ENCODE peak calls at places on chromosomes 12 and 14, in seven cellular contexts. X is AG09309, H is AG04450, L is aorta, F is ovary, Y is foreskin fibroblast, S is mesendoderm. K is an unnamed sample.

GRCh38 chr12:99686142-99686541 is 38.6 kb downstream of the GARIN6 start:
- DNase-seq in L (no peak), H (no peak), X (no peak), Y (no peak), S (no peak), F (no peak), K (no peak)

GRCh38 chr14:21300892-21301291 is 21.0 kb downstream of the RPGRIP1 start:
- DNase-seq in Y (no peak), S (peak), F (no peak), X (no peak), L (no peak), H (no peak), K (peak)

GRCh38 chr14:60301685-60302084 is 52.7 kb downstream of the PPM1A start:
- DNase-seq in F (no peak), S (peak), X (no peak), L (no peak), H (no peak), Y (no peak), K (no peak)

GRCh38 chr14:50345891-50346422 is 33.8 kb downstream of the DMAC2L start:
- DNase-seq in S (no peak), L (no peak), X (no peak), H (no peak), Y (no peak), F (no peak), K (no peak)

GRCh38 chr14:51848120-51848519 is 12.3 kb upstream of the GNG2 start:
- DNase-seq in X (no peak), F (no peak), Y (no peak), H (no peak), L (no peak), S (no peak), K (no peak)

GRCh38 chr14:90383731-90384542 is 12.9 kb upstream of the CALM1 start:
- DNase-seq in L (peak), S (peak), H (no peak), X (no peak), F (peak), Y (peak), K (peak)

GRCh38 chr12:65742481-65742971 is 81.8 kb upstream of the HMGA2 start:
- DNase-seq in H (no peak), Y (peak), S (peak), F (peak), X (no peak), L (no peak), K (no peak)

GRCh38 chr12:25701290-25701689 is 148.2 kb upstream of the LMNTD1 start:
- DNase-seq in F (no peak), X (no peak), L (no peak), H (no peak), S (no peak), Y (peak), K (no peak)

GRCh38 chr12:11794311-11794710 is 144.8 kb downstream of the ETV6 start:
- DNase-seq in S (no peak), Y (no peak), F (no peak), H (no peak), L (no peak), X (no peak), K (no peak)

GRCh38 chr14:42806909-42807315 is 1200.2 kb downstream of the LRFN5 start:
- DNase-seq in Y (peak), L (no peak), S (no peak), X (no peak), H (peak), F (no peak), K (no peak)

GRCh38 chr12:15088115-15088514 is 115.3 kb downstream of the PDE6H start:
- DNase-seq in F (no peak), L (no peak), X (no peak), Y (no peak), S (no peak), H (no peak), K (no peak)

GRCh38 chr12:117309276-117309885 is 52.0 kb downstream of the NOS1 start:
- DNase-seq in H (no peak), X (no peak), F (no peak), S (peak), L (no peak), Y (no peak), K (no peak)

GRCh38 chr12:24226745-24227350 is 277.4 kb upstream of the SOX5 start:
- DNase-seq in F (no peak), Y (peak), H (peak), L (peak), X (no peak), S (peak), K (no peak)

GRCh38 chr14:83533734-83534133 is 1996.2 kb upstream of the FLRT2 start:
- DNase-seq in S (peak), F (no peak), H (no peak), Y (no peak), X (no peak), L (no peak), K (no peak)

GRCh38 chr14:59297070-59297766 is 108.8 kb downstream of the DAAM1 start:
- DNase-seq in X (no peak), Y (no peak), L (no peak), F (no peak), S (no peak), H (no peak), K (no peak)

GRCh38 chr14:52080817-52081755 is 12.2 kb upstream of the NID2 start:
- DNase-seq in L (no peak), S (peak), Y (peak), H (peak), X (peak), F (no peak), K (no peak)

GRCh38 chr12:63150255-63151060 is 543 bp downstream of the AVPR1A start:
- DNase-seq in Y (no peak), F (peak), X (no peak), S (peak), L (peak), H (no peak), K (peak)

GRCh38 chr12:42336286-42336685 is 10.3 kb downstream of the PPHLN1 start:
- DNase-seq in L (no peak), H (no peak), X (no peak), S (no peak), F (no peak), Y (no peak), K (no peak)

GRCh38 chr12:30700216-30700900 is 4.7 kb upstream of the IPO8 start:
- DNase-seq in S (no peak), Y (no peak), X (no peak), L (no peak), H (no peak), F (no peak), K (no peak)

GRCh38 chr12:84131076-84131475 is 781.5 kb downstream of the SLC6A15 start:
- DNase-seq in S (no peak), X (no peak), L (no peak), F (no peak), H (peak), Y (peak), K (no peak)

GRCh38 chr12:72564120-72564519 is 291.9 kb downstream of the TRHDE start:
- DNase-seq in X (no peak), S (no peak), H (no peak), L (no peak), F (no peak), Y (no peak), K (no peak)

GRCh38 chr12:109625131-109625559 is 51.6 kb downstream of the MVK start:
- DNase-seq in H (no peak), S (no peak), X (peak), F (no peak), Y (peak), L (no peak), K (no peak)

GRCh38 chr12:97921957-97922722 is 459.5 kb downstream of the RMST start:
- DNase-seq in X (no peak), F (no peak), Y (peak), H (no peak), S (no peak), L (peak), K (no peak)

GRCh38 chr14:21534576-21534975 is 8.4 kb upstream of the SALL2 start:
- DNase-seq in S (peak), Y (no peak), H (no peak), L (no peak), F (no peak), X (no peak), K (no peak)

GRCh38 chr14:71555654-71556559 is 376.3 kb upstream of the RGS6 start:
- DNase-seq in X (no peak), L (no peak), S (no peak), H (no peak), F (no peak), Y (no peak), K (no peak)

GRCh38 chr12:109271418-109271817 is 37.7 kb downstream of the FOXN4 start:
- DNase-seq in S (no peak), H (no peak), X (no peak), L (no peak), F (no peak), Y (no peak), K (no peak)

GRCh38 chr12:132323171-132324010 is 6.0 kb downstream of the GALNT9 start:
- DNase-seq in L (no peak), Y (no peak), X (no peak), H (no peak), S (no peak), F (no peak), K (no peak)

GRCh38 chr14:96268426-96269358 is 12.7 kb downstream of the BDKRB1 start:
- DNase-seq in F (peak), H (peak), L (peak), X (peak), S (no peak), Y (peak), K (no peak)

GRCh38 chr12:107352347-107353081 is 259.2 kb upstream of the CRY1 start:
- DNase-seq in H (no peak), L (no peak), S (no peak), F (no peak), Y (no peak), X (no peak), K (no peak)

GRCh38 chr12:544142-544541 is 84.4 kb downstream of the B4GALNT3 start:
- DNase-seq in F (no peak), H (no peak), L (peak), S (no peak), Y (no peak), X (no peak), K (peak)

GRCh38 chr12:31726575-31726974 is 2.2 kb downstream of the AMN1 start:
- DNase-seq in L (no peak), S (no peak), F (no peak), X (no peak), H (no peak), Y (no peak), K (no peak)

GRCh38 chr12:108640802-108641445 is 7.2 kb upstream of the SELPLG start:
- DNase-seq in Y (no peak), F (peak), H (no peak), L (no peak), X (no peak), S (no peak), K (peak)

GRCh38 chr12:112261559-112261958 is 120.7 kb downstream of the HECTD4 start:
- DNase-seq in Y (no peak), L (no peak), H (no peak), F (no peak), S (peak), X (no peak), K (no peak)

GRCh38 chr12:93243689-93244513 is 133.8 kb upstream of the NUDT4 start:
- DNase-seq in X (peak), Y (peak), S (no peak), L (no peak), H (peak), F (peak), K (no peak)

GRCh38 chr12:84740602-84741001 is 172.0 kb downstream of the SLC6A15 start:
- DNase-seq in F (no peak), Y (no peak), S (no peak), X (no peak), H (no peak), L (no peak), K (no peak)

GRCh38 chr14:55381561-55381960 is 30.1 kb downstream of the ATG14 start:
- DNase-seq in L (no peak), Y (no peak), H (no peak), X (no peak), F (no peak), S (no peak), K (no peak)

GRCh38 chr12:112595415-112595814 is 176.7 kb downstream of the PTPN11 start:
- DNase-seq in Y (no peak), L (no peak), X (no peak), F (no peak), H (no peak), S (no peak), K (no peak)

GRCh38 chr12:34401659-34402227 is 379.4 kb downstream of the ALG10 start:
- DNase-seq in Y (no peak), X (no peak), L (peak), F (peak), S (no peak), H (no peak), K (peak)

GRCh38 chr12:26939953-26940352 is 1.7 kb downstream of the FGFR1OP2 start:
- DNase-seq in Y (no peak), L (no peak), F (no peak), X (no peak), H (no peak), S (no peak), K (no peak)

GRCh38 chr12:26939192-26939832 is 1.0 kb downstream of the FGFR1OP2 start:
- DNase-seq in X (no peak), Y (no peak), L (no peak), F (no peak), H (no peak), S (no peak), K (no peak)

GRCh38 chr12:26938660-26939185 is 453 bp downstream of the FGFR1OP2 start:
- DNase-seq in S (peak), H (no peak), L (no peak), F (no peak), Y (peak), X (no peak), K (no peak)

GRCh38 chr12:26940820-26941219 is 2.5 kb downstream of the FGFR1OP2 start:
- DNase-seq in X (no peak), L (no peak), F (no peak), H (no peak), Y (no peak), S (no peak), K (no peak)

DNA sequence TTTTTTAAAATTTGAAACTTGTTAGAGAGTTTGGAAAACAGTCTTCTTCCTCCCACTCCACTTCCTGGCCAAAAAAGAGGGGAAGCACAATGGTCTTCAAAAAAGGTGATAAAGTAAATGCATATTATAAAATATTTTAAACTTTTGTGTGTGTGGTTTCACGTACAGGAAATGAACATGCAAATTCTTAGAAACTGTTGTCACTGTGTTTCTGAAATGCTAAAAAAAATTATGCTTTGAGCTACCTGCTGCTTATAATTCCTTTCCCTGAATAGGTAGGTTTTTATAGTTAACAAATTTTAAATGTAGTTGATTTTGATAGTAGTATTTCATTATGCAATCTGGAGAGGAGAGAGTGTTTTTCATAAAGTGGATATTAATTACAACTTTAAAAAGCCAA is 3.0 kb downstream of the FGFR1OP2 start:
- DNase-seq in H (no peak), S (no peak), X (no peak), L (no peak), Y (no peak), F (no peak), K (no peak)
- H3K4me3 ChIP-seq in H (no peak), S (no peak), X (no peak), L (no peak), Y (no peak), F (no peak), K (peak)

GRCh38 chr14:74956000-74956279 is 543 bp upstream of the PGF start:
- DNase-seq in L (no peak), X (no peak), Y (no peak), S (no peak), H (no peak), F (no peak), K (no peak)
- H3K4me3 ChIP-seq in L (no peak), X (no peak), Y (peak), S (no peak), H (no peak), F (peak), K (peak)

DNA sequence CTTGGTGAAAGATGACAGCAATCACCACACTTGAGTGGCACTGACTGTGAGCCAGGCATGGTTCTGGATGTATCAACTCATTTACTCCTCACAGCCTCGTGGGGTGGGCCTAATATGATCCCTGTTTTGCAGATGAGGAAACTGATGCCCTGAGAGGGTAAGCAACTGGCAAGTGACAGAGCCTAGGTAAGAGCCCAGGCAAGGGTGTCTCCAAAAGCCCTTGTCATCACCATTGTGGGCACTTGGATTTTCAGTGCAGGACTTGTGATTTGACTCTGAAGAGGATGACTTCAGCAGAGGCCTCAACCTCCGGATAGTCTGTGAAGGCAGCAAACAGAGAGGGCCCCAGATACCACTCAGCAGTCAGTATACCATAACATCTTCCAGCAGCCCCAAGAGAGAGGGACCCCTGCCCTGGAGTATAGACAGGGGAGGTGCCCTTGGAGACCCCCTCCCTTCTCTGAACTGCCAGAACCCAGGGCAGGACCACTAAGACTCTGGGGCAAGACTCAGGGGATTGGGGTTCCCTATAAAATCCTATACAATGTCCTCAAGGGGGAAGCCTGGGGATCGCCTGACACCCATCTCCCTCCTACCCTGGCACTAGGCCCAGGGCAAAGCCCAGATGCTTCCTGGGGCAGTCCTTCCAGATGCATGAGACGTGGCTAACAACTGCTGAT is 7.1 kb upstream of the KRT5 start:
- DNase-seq in X (no peak), H (no peak), Y (no peak), S (no peak), L (no peak), F (no peak), K (no peak)
- H3K4me3 ChIP-seq in X (no peak), H (no peak), Y (no peak), S (no peak), L (no peak), F (no peak), K (no peak)

DNA sequence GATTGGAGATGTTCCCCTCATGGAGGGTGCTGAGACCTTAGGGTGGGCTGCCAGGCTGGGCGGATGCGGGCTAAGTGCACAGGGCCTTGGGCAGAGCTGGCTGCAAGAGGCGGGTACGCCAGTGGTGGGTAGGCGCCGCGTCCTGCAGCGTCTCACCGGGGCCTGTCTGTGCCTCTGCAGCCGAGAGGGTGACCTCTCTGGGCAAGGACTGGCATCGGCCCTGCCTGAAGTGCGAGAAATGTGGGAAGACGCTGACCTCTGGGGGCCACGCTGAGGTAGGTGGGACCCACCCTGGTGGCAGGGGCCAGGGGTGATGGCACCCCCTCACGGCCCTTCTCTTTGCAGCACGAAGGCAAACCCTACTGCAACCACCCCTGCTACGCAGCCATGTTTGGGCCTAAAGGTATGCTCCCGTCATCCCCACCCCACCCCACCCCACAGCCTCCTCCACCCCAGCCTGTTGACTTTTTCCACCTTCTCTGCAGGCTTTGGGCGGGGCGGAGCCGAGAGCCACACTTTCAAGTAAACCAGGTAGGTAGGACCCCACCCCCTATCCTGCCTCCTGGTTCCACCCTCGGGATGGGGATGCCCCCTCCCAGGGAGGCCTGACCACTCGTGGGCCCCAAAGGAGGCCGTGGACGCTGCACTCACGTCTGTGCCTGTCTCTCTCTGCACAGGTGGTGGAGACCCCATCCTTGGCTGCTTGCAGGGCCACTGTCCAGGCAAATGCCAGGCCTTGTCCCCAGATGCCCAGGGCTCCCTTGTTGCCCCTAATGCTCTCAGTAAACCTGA is 1.5 kb downstream of the CRIP1 start:
- DNase-seq in F (no peak), Y (no peak), L (no peak), X (no peak), H (no peak), S (no peak), K (no peak)
- H3K4me3 ChIP-seq in F (peak), Y (peak), L (peak), X (no peak), H (no peak), S (no peak), K (peak)

GRCh38 chr12:57237653-57237951 is 8.1 kb downstream of the SHMT2 start:
- DNase-seq in H (no peak), X (no peak), S (no peak), F (no peak), Y (no peak), L (no peak), K (no peak)

GRCh38 chr12:57236925-57237652 is 7.6 kb downstream of the SHMT2 start:
- DNase-seq in H (no peak), X (no peak), Y (no peak), F (no peak), L (peak), S (peak), K (peak)

GRCh38 chr12:57235728-57236131 is 6.2 kb downstream of the SHMT2 start:
- DNase-seq in S (no peak), L (peak), X (no peak), Y (no peak), H (no peak), F (no peak), K (no peak)

GRCh38 chr12:57235012-57235727 is 5.7 kb downstream of the SHMT2 start:
- DNase-seq in Y (no peak), F (no peak), X (no peak), L (peak), H (no peak), S (peak), K (peak)

DNA sequence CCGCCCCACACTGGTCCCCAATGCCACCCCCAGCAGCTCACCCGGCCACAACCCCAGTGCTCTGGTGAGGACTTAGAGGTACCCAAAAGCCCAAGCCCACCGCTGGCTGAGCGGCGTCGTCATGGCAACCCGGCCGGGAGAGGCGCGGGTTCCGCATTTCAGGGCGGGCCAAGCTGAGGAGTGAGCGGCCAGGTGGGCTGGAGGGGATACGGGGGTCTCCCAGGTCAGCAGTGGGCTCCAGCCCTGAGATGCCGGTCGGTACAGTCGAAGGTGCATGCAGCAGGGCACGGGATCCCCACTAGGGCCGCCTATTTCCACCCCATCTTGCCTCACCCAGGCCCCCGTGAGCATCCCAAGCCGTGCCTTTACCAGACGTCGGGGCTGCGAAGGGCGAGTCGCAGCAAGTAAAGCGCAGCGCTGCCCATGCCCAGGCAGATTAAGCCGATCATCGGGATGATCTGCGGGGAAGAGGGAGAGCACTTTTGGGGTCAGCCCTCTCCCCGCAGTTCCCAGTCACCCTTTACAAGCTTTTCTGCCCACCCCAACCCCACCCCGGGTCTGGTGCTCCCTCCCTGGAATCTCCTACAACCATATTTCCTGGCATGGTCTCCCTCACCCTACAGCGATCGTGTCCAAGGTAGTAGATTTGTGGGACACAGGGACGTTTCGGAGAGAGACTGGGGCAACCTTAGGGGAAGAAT is 6.9 kb downstream of the SHMT2 start:
- DNase-seq in Y (no peak), H (no peak), X (no peak), F (no peak), L (peak), S (peak), K (peak)
- H3K4me3 ChIP-seq in Y (peak), H (no peak), X (no peak), F (no peak), L (no peak), S (no peak), K (peak)